ENCODE peak calls at places on chromosome 15, in six cellular contexts. J is H1, A is GM23338, K is suprapubic skin, F is GM12891, S is sigmoid colon. T is an unnamed sample.

GRCh38 chr15:49860101-49860500 is 239.3 kb downstream of the DTWD1 start:
- DNase-seq in J (no peak), A (no peak), K (no peak), F (no peak), S (no peak), T (no peak)

GRCh38 chr15:42141795-42142667 is 14.4 kb downstream of the PLA2G4F start:
- DNase-seq in J (no peak), A (no peak), K (peak; percentile 53), F (no peak), S (peak; percentile 53), T (no peak)

GRCh38 chr15:96495386-96495785 is 164.9 kb downstream of the NR2F2 start:
- DNase-seq in J (no peak), A (no peak), K (no peak), F (no peak), S (no peak), T (no peak)

GRCh38 chr15:58228708-58229107 is 90.5 kb downstream of the AQP9 start:
- DNase-seq in J (no peak), A (peak; percentile 21), K (no peak), F (no peak), S (no peak), T (no peak)

GRCh38 chr15:36779744-36780408 is 200.4 kb downstream of the CDIN1 start:
- DNase-seq in J (no peak), A (no peak), K (no peak), F (no peak), S (no peak), T (no peak)

GRCh38 chr15:39404767-39405173 is 176.1 kb upstream of the THBS1 start:
- DNase-seq in J (no peak), A (no peak), K (no peak), F (no peak), S (no peak), T (no peak)

GRCh38 chr15:85289677-85290365 is 90.6 kb upstream of the AKAP13 start:
- DNase-seq in J (no peak), A (peak; percentile 75), K (no peak), F (no peak), S (no peak), T (peak; percentile 32)

GRCh38 chr15:101092186-101092866 is 159.5 kb downstream of the CHSY1 start:
- DNase-seq in J (no peak), A (no peak), K (no peak), F (no peak), S (no peak), T (no peak)

GRCh38 chr15:61084944-61085367 is 144.1 kb downstream of the RORA start:
- DNase-seq in J (no peak), A (peak; percentile 70), K (no peak), F (peak; percentile 21), S (no peak), T (no peak)

GRCh38 chr15:48062476-48062875 is 58.3 kb upstream of the SLC24A5 start:
- DNase-seq in J (no peak), A (no peak), K (no peak), F (no peak), S (no peak), T (no peak)

GRCh38 chr15:42131006-42131405 is 25.4 kb downstream of the PLA2G4F start:
- DNase-seq in J (no peak), A (no peak), K (no peak), F (no peak), S (no peak), T (no peak)

GRCh38 chr15:40103124-40103858 is 5.4 kb downstream of the BMF start:
- DNase-seq in J (no peak), A (peak; percentile 96), K (peak; percentile 92), F (no peak), S (peak; percentile 96), T (no peak)

GRCh38 chr15:59611277-59612260 is at the start of gene GCNT3:
- DNase-seq in J (no peak), A (no peak), K (no peak), F (no peak), S (no peak), T (no peak)

GRCh38 chr15:25862469-25863066 is 559 bp downstream of the ATP10A start:
- DNase-seq in J (no peak), A (peak; percentile 57), K (no peak), F (no peak), S (no peak), T (no peak)

GRCh38 chr15:72339777-72340177 is 19.8 kb upstream of the CELF6 start:
- DNase-seq in J (no peak), A (no peak), K (no peak), F (no peak), S (no peak), T (no peak)

GRCh38 chr15:45573961-45574629 is 13.1 kb upstream of the BLOC1S6 start:
- DNase-seq in J (peak; percentile 63), A (peak; percentile 70), K (no peak), F (no peak), S (no peak), T (no peak)

GRCh38 chr15:85419200-85419599 is 38.8 kb downstream of the AKAP13 start:
- DNase-seq in J (no peak), A (no peak), K (no peak), F (no peak), S (no peak), T (no peak)

GRCh38 chr15:81779181-81779580 is 266.6 kb downstream of the MEX3B start:
- DNase-seq in J (no peak), A (no peak), K (no peak), F (no peak), S (no peak), T (no peak)

GRCh38 chr15:62301993-62302665 is 137.0 kb upstream of the C2CD4B start:
- DNase-seq in J (no peak), A (no peak), K (no peak), F (no peak), S (no peak), T (no peak)

GRCh38 chr15:100131321-100132224 is 210.2 kb downstream of the ADAMTS17 start:
- DNase-seq in J (no peak), A (peak; percentile 37), K (no peak), F (no peak), S (no peak), T (no peak)

GRCh38 chr15:58182460-58183163 is 44.4 kb downstream of the AQP9 start:
- DNase-seq in J (peak; percentile 36), A (peak; percentile 83), K (no peak), F (peak; percentile 42), S (no peak), T (peak; percentile 32)

DNA sequence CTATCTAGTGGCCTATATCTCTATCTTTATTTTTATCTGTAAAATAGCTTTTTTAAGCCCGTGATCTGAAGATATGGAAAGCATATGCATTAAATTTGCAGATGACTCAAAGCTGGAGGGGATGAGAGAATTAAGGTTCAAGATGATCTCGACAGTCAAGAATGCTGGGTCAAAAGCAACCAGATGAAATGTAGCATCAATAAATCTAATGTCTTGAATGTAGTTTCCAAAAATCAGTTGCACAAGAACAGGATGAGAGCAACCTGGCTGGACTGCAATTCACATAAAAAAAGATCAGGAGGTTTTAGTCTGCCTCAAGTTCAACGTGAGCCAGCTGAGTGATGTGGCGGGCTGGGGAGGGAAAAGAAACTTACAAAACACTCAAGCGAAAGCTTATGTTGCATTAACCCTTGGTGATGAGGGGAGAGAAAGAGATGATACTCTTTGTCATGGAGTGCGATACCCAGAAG is 221.3 kb upstream of the TLE3 start:
- DNase-seq in J (no peak), A (no peak), K (peak; percentile 79), F (no peak), S (peak; percentile 94), T (no peak)
- TF ChIP-seq POLR2AphosphoS5 in J (no peak), A (no peak), K (no peak), F (no peak), S (peak; percentile 84), T (no peak)

GRCh38 chr15:68380456-68380855 is 51.5 kb downstream of the ITGA11 start:
- DNase-seq in J (no peak), A (no peak), K (no peak), F (no peak), S (peak; percentile 36), T (no peak)

GRCh38 chr15:68378595-68378994 is 53.4 kb downstream of the ITGA11 start:
- DNase-seq in J (no peak), A (no peak), K (no peak), F (no peak), S (peak; percentile 17), T (no peak)

GRCh38 chr15:68377766-68378165 is 54.2 kb downstream of the ITGA11 start:
- DNase-seq in J (no peak), A (no peak), K (peak; percentile 29), F (no peak), S (peak; percentile 37), T (no peak)

GRCh38 chr15:68379058-68379758 is 52.8 kb downstream of the ITGA11 start:
- DNase-seq in J (no peak), A (no peak), K (no peak), F (no peak), S (peak; percentile 14), T (no peak)

GRCh38 chr15:68379759-68380290 is 52.1 kb downstream of the ITGA11 start:
- DNase-seq in J (no peak), A (no peak), K (no peak), F (no peak), S (peak; percentile 18), T (no peak)
- TF ChIP-seq POLR2AphosphoS5 in J (no peak), A (no peak), K (no peak), F (no peak), S (no peak), T (no peak)

GRCh38 chr15:98874773-98875172 is 132.8 kb downstream of the PGPEP1L start:
- DNase-seq in J (no peak), A (no peak), K (no peak), F (no peak), S (no peak), T (no peak)

GRCh38 chr15:98872777-98873176 is 134.8 kb downstream of the PGPEP1L start:
- DNase-seq in J (no peak), A (no peak), K (no peak), F (no peak), S (no peak), T (no peak)

GRCh38 chr15:98875309-98875708 is 132.3 kb downstream of the PGPEP1L start:
- DNase-seq in J (no peak), A (no peak), K (no peak), F (no peak), S (no peak), T (no peak)

GRCh38 chr15:98874359-98874758 is 133.2 kb downstream of the PGPEP1L start:
- DNase-seq in J (no peak), A (no peak), K (no peak), F (no peak), S (no peak), T (no peak)

DNA sequence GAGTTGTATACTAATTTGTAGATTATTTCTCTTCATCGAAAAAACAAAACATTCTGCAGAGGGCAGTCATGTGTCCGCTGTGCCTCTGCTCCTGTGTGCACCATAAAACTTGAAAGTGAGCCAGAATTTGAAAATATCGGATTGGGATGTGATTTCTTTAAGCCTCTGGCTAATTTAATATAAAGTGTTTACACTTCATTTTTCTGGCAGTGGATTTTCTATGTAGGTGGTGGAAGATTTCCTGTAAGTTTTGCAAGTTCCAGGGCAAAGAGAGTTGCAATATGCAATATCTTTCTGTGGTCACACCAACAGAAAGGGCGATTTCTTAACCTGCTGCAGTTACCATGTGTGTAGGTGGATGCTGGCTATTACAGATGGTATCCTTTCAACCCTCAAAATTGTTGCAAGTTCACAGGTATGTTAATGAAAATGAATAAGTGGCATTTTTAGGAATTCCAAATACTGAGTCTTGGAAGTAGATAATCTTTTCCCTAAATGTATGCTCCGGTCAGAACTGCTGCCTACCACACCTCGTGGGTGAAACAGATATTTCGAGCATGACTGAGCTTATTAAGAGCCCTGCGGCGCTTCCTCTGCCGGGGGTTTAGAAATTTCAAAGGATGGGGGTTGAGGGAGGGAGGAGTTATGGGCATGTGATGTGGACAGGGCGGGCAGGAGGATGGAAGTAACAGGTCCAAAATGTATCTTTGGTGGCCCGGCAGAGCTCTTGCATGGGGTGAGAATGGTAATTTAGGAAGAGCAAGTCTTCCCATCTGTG is 134.0 kb downstream of the PGPEP1L start:
- DNase-seq in J (no peak), A (no peak), K (no peak), F (no peak), S (no peak), T (no peak)
- TF ChIP-seq POLR2AphosphoS5 in J (no peak), A (no peak), K (no peak), F (no peak), S (no peak), T (no peak)

GRCh38 chr15:63366451-63366850 is 15.2 kb downstream of the CA12 start:
- DNase-seq in J (no peak), A (no peak), K (no peak), F (no peak), S (no peak), T (no peak)
- TF ChIP-seq POLR2AphosphoS5 in J (no peak), A (no peak), K (no peak), F (no peak), S (no peak), T (no peak)